ENCODE peak calls at places on chromosomes 7 and 10, in ten cellular contexts. M, L, I, R, T, Y, N, J, K and O are unnamed samples. For H3K4me1, the result is how much of the 10 kb centered on the place peaks cover.

GRCh38 chr10:3172081-3172445 is 519 bp downstream of the PITRM1 start:
- DNase-seq in M (peak), L (no peak), I (peak), R (no peak), T (no peak), Y (no peak), N (no peak), J (peak), K (peak), O (peak)

GRCh38 chr10:24889636-24890035 is 62.8 kb downstream of the PRTFDC1 start:
- DNase-seq in M (no peak), L (no peak), I (no peak), R (no peak), T (no peak), Y (no peak), N (no peak), J (no peak), K (no peak), O (no peak)

GRCh38 chr7:83863906-83864305 is 215.0 kb upstream of the SEMA3E start:
- DNase-seq in M (no peak), L (no peak), I (no peak), R (no peak), T (no peak), Y (no peak), N (no peak), J (no peak), K (no peak), O (no peak)

GRCh38 chr7:92783260-92783911 is 53.0 kb downstream of the CDK6 start:
- DNase-seq in M (no peak), L (no peak), I (no peak), R (no peak), T (no peak), Y (no peak), N (no peak), J (no peak), K (peak), O (no peak)

GRCh38 chr10:35453855-35454532 is 117.7 kb downstream of the CCNY start:
- DNase-seq in M (no peak), L (no peak), I (no peak), R (no peak), T (no peak), Y (no peak), N (no peak), J (no peak), K (peak), O (peak)

GRCh38 chr7:1159933-1160664 is at the start of gene ZFAND2A:
- DNase-seq in M (peak), L (peak), I (peak), R (peak), T (peak), Y (peak), N (peak), J (peak), K (peak), O (peak)

GRCh38 chr7:44398953-44399574 is 73.7 kb upstream of the CAMK2B start:
- DNase-seq in M (no peak), L (no peak), I (no peak), R (no peak), T (no peak), Y (no peak), N (no peak), J (no peak), K (peak), O (no peak)

GRCh38 chr7:102288285-102288930 is 1.7 kb downstream of the SH2B2 start:
- DNase-seq in M (no peak), L (no peak), I (no peak), R (peak), T (no peak), Y (no peak), N (no peak), J (no peak), K (no peak), O (no peak)

GRCh38 chr7:111091623-111092370 is 870 bp downstream of the LRRN3 start:
- DNase-seq in M (no peak), L (no peak), I (no peak), R (no peak), T (no peak), Y (no peak), N (no peak), J (no peak), K (no peak), O (no peak)

GRCh38 chr10:69503896-69504265 is 52.6 kb downstream of the TSPAN15 start:
- DNase-seq in M (no peak), L (no peak), I (peak), R (no peak), T (no peak), Y (no peak), N (no peak), J (no peak), K (no peak), O (no peak)

GRCh38 chr10:110636932-110637557 is 7.1 kb upstream of the RBM20 start:
- DNase-seq in M (no peak), L (no peak), I (no peak), R (peak), T (peak), Y (no peak), N (no peak), J (no peak), K (no peak), O (no peak)

GRCh38 chr10:21083861-21084260 is 186.8 kb upstream of the NEBL start:
- DNase-seq in M (no peak), L (no peak), I (no peak), R (no peak), T (no peak), Y (no peak), N (no peak), J (no peak), K (no peak), O (no peak)

GRCh38 chr7:111987115-111987826 is 218.9 kb downstream of the DOCK4 start:
- DNase-seq in M (no peak), L (no peak), I (no peak), R (peak), T (no peak), Y (no peak), N (no peak), J (no peak), K (peak), O (no peak)

GRCh38 chr10:125811251-125811650 is 11.8 kb downstream of the UROS start:
- DNase-seq in M (no peak), L (no peak), I (no peak), R (no peak), T (no peak), Y (no peak), N (no peak), J (no peak), K (no peak), O (no peak)

GRCh38 chr7:129012641-129013040 is 42.3 kb downstream of the TNPO3 start:
- DNase-seq in M (no peak), L (no peak), I (no peak), R (no peak), T (no peak), Y (no peak), N (no peak), J (no peak), K (no peak), O (no peak)

GRCh38 chr10:80938920-80939319 is 401.2 kb downstream of the SH2D4B start:
- DNase-seq in M (no peak), L (no peak), I (no peak), R (no peak), T (no peak), Y (no peak), N (no peak), J (no peak), K (no peak), O (no peak)

GRCh38 chr7:12961910-12962309 is 274.5 kb downstream of the ARL4A start:
- DNase-seq in M (no peak), L (no peak), I (no peak), R (no peak), T (no peak), Y (no peak), N (no peak), J (no peak), K (no peak), O (no peak)

GRCh38 chr10:3946234-3947229 is 161.5 kb upstream of the KLF6 start:
- DNase-seq in M (no peak), L (no peak), I (no peak), R (no peak), T (no peak), Y (no peak), N (no peak), J (no peak), K (no peak), O (no peak)

DNA sequence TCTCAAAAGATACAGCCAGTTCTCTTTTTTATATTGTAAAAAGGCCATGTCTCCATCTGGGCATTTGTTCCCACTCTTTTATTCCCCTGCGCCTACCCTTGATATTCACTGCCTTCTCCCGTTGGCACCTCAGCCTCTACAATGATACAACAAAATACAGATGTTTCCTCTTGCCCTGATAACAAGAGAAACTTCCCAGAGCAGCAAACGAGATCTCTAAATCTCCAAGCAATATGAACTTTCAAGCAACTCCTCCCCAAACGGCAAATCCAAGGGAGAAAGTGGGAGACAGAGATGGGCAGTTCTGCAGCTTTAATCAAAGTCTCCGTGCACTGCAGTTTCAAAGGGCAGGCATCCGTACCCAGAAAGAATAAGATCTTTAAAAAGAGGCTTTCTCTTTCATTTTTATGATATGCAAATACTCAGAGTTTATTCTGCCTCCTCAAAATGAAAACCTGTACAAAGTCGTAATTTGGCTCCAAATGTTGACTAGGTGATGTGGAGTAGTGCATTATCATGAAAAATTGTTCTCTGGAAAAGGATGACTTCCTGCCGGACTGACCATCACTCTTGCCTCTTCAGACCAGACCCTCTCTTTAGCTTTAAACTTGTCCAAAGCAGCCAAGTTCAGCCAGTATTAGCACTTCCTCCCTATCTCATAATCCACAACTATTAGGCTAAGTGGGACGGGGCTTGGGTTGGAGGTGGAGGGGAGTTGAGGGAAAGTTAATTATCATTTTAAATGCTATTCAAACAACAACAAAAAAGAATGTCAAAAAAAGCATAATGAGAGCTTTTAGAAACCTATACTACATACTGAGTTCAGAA is 682 bp downstream of the HGF start:
- DNase-seq in M (no peak), L (no peak), I (no peak), R (no peak), T (no peak), Y (no peak), N (no peak), J (no peak), K (peak), O (no peak)
- H3K4me3 ChIP-seq in M (peak), L (no peak), I (peak), R (no peak), T (peak), Y (no peak), N (peak), J (peak), K (peak), O (no peak)

DNA sequence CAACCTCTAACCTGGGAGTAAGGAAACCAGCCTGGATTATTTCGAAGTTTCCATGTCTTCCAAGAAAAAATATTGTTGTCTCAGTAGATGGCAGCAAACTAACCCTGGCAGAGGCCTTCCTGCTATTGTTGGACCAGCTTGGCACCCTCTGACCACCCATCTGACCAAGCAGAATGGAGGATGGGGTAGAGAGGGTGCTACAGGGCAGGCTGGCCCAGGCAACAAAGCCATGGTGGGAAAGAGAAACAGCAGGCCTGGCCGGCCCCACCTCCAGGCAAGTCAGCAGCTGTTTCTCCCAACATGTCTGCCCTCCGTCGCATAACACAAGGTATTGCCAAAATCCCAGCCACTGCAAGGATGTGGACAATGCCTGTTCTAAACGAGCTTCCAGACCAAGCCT is 95.0 kb downstream of the FAM53B start:
- DNase-seq in M (no peak), L (no peak), I (no peak), R (no peak), T (peak), Y (no peak), N (no peak), J (no peak), K (no peak), O (no peak)
- TF ChIP-seq CTCF in M (no peak), L (no peak), I (no peak), R (no peak), T (no peak), Y (no peak), N (peak), J (no peak), K (no peak), O (no peak)

GRCh38 chr7:130868150-130868549 is 134.1 kb upstream of the KLF14 start:
- DNase-seq in M (no peak), L (no peak), I (no peak), R (no peak), T (no peak), Y (no peak), N (no peak), J (no peak), K (no peak), O (no peak)
- H3K4me1 ChIP-seq in M (under half), L (under half), I (under half), R (under half), T (under half), Y (under half), N (under half), J (under half), K (under half), O (under half)

GRCh38 chr7:138459300-138460175 is 521 bp upstream of the TRIM24 start:
- DNase-seq in M (peak), L (peak), I (peak), R (peak), T (peak), Y (peak), N (peak), J (peak), K (no peak), O (peak)
- H3K4me3 ChIP-seq in M (peak), L (no peak), I (peak), R (peak), T (peak), Y (peak), N (peak), J (peak), K (peak), O (no peak)

GRCh38 chr7:42123716-42124115 is 113.3 kb downstream of the GLI3 start:
- DNase-seq in M (no peak), L (no peak), I (no peak), R (no peak), T (no peak), Y (no peak), N (no peak), J (no peak), K (no peak), O (no peak)

GRCh38 chr7:42125321-42125720 is 111.7 kb downstream of the GLI3 start:
- DNase-seq in M (no peak), L (no peak), I (no peak), R (peak), T (no peak), Y (no peak), N (no peak), J (no peak), K (no peak), O (no peak)

GRCh38 chr7:42126475-42127231 is 110.4 kb downstream of the GLI3 start:
- DNase-seq in M (no peak), L (no peak), I (no peak), R (no peak), T (no peak), Y (no peak), N (no peak), J (no peak), K (no peak), O (no peak)

GRCh38 chr7:42127232-42127622 is 109.8 kb downstream of the GLI3 start:
- DNase-seq in M (no peak), L (no peak), I (no peak), R (no peak), T (no peak), Y (no peak), N (no peak), J (no peak), K (no peak), O (no peak)

GRCh38 chr7:42128703-42129102 is 108.3 kb downstream of the GLI3 start:
- DNase-seq in M (no peak), L (no peak), I (no peak), R (peak), T (no peak), Y (no peak), N (no peak), J (no peak), K (no peak), O (no peak)
- TF ChIP-seq CTCF in M (peak), L (no peak), I (no peak), R (peak), T (no peak), Y (no peak), N (no peak), J (no peak), K (peak), O (no peak)

GRCh38 chr7:137985253-137985896 is 16.5 kb downstream of the CREB3L2 start:
- DNase-seq in M (no peak), L (no peak), I (no peak), R (no peak), T (no peak), Y (no peak), N (no peak), J (no peak), K (peak), O (no peak)
- H3K4me1 ChIP-seq in M (under half), L (half or more), I (under half), R (under half), T (half or more), Y (under half), N (under half), J (half or more), K (half or more), O (half or more)